ENCODE peak calls at places on chromosomes 7 and 10, in six cellular contexts. I is SK-N-MC, Y is heart right ventricle, O is astrocyte, J is GM12878, Z is sigmoid colon. H is an unnamed sample.

GRCh38 chr7:100367676-100368613 is 5.3 kb upstream of the PILRA start:
- DNase-seq in I (no peak), Y (no peak), O (no peak), J (no peak), Z (no peak), H (no peak)

GRCh38 chr7:148919859-148920258 is 35.8 kb upstream of the EZH2 start:
- DNase-seq in I (no peak), Y (no peak), O (no peak), J (no peak), Z (no peak), H (no peak)

GRCh38 chr7:142714375-142714774 is 34.9 kb upstream of the PRSS1 start:
- DNase-seq in I (no peak), Y (no peak), O (no peak), J (no peak), Z (no peak), H (no peak)

GRCh38 chr10:63166742-63167258 is 33.7 kb downstream of the NRBF2 start:
- DNase-seq in I (peak; percentile 50), Y (no peak), O (peak; percentile 56), J (peak; percentile 33), Z (no peak), H (peak; percentile 55)

GRCh38 chr10:30013684-30014246 is 45.6 kb downstream of the JCAD start:
- DNase-seq in I (no peak), Y (peak; percentile 59), O (peak; percentile 44), J (no peak), Z (peak; percentile 87), H (no peak)

GRCh38 chr10:88647216-88647615 is 17.0 kb upstream of the LIPF start:
- DNase-seq in I (no peak), Y (no peak), O (no peak), J (no peak), Z (no peak), H (no peak)

GRCh38 chr7:154429666-154430404 is 377.6 kb downstream of the DPP6 start:
- DNase-seq in I (no peak), Y (no peak), O (no peak), J (no peak), Z (no peak), H (no peak)

GRCh38 chr10:128152741-128153583 is 26.7 kb upstream of the MKI67 start:
- DNase-seq in I (no peak), Y (no peak), O (no peak), J (no peak), Z (no peak), H (no peak)

GRCh38 chr7:100515072-100515532 is 23.9 kb upstream of the AGFG2 start:
- DNase-seq in I (peak; percentile 90), Y (no peak), O (peak; percentile 47), J (no peak), Z (no peak), H (no peak)

GRCh38 chr10:69345402-69345801 is 67.1 kb downstream of the HK1 start:
- DNase-seq in I (no peak), Y (peak; percentile 18), O (no peak), J (no peak), Z (no peak), H (no peak)

GRCh38 chr7:32891046-32891799 is at the start of gene KBTBD2:
- DNase-seq in I (no peak), Y (peak; percentile 90), O (peak; percentile 72), J (no peak), Z (peak; percentile 92), H (peak; percentile 22)

GRCh38 chr7:51033722-51034530 is 251.2 kb upstream of the GRB10 start:
- DNase-seq in I (no peak), Y (no peak), O (no peak), J (no peak), Z (peak; percentile 79), H (no peak)

DNA sequence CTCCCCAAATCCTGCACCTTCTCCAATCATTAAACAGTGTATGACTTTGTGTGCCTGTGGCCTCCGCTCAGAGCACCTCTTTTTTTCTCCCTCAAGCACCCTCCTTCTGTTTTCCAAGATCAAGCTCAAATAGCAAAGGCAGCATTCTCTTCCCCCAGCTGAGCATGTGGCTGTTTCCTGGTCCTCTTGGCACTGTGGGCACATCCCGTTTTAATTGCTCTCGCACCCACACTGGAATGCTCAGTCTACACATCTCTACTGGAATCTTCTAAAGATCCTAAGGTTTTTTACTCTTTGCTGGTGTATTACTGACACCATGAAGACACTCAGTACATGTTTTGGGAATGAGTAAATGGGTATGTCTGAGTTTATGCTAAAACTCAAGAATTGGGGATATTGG is 107.4 kb downstream of the WDFY4 start:
- DNase-seq in I (no peak), Y (no peak), O (peak; percentile 27), J (no peak), Z (no peak), H (no peak)
- H3K27ac ChIP-seq in I (no peak overlapping the region), Y (no peak overlapping the region), O (no peak overlapping the region), J (no peak overlapping the region), Z (peak overlapping the region; percentile 14), H (no peak overlapping the region)

DNA sequence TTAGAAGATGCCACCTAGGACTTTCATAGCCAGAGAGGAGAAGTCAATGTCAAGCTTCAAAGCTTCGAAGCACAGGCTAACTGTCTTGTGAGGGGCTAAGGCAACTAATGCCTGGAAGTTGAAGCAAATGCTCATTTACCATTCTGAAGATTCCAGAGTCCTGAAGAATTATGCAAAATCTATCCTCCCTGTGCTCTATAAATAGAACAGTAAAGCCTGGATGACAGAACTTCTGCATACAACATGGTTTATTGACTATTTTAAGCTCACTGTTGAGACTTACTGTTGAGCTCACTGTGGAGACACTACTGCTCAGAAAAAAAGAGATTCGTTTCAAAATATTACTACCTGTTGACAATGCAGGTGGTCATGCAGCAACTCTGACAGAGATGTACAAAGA is 28.6 kb downstream of the TNS3 start:
- DNase-seq in I (no peak), Y (no peak), O (no peak), J (no peak), Z (no peak), H (no peak)
- H3K27ac ChIP-seq in I (no peak overlapping the region), Y (no peak overlapping the region), O (peak overlapping the region; percentile 27), J (no peak overlapping the region), Z (no peak overlapping the region), H (no peak overlapping the region)

GRCh38 chr10:74875966-74876365 is 49.6 kb downstream of the KAT6B start:
- DNase-seq in I (no peak), Y (no peak), O (no peak), J (no peak), Z (no peak), H (no peak)
- H3K27ac ChIP-seq in I (no peak overlapping the region), Y (no peak overlapping the region), O (no peak overlapping the region), J (no peak overlapping the region), Z (no peak overlapping the region), H (no peak overlapping the region)

DNA sequence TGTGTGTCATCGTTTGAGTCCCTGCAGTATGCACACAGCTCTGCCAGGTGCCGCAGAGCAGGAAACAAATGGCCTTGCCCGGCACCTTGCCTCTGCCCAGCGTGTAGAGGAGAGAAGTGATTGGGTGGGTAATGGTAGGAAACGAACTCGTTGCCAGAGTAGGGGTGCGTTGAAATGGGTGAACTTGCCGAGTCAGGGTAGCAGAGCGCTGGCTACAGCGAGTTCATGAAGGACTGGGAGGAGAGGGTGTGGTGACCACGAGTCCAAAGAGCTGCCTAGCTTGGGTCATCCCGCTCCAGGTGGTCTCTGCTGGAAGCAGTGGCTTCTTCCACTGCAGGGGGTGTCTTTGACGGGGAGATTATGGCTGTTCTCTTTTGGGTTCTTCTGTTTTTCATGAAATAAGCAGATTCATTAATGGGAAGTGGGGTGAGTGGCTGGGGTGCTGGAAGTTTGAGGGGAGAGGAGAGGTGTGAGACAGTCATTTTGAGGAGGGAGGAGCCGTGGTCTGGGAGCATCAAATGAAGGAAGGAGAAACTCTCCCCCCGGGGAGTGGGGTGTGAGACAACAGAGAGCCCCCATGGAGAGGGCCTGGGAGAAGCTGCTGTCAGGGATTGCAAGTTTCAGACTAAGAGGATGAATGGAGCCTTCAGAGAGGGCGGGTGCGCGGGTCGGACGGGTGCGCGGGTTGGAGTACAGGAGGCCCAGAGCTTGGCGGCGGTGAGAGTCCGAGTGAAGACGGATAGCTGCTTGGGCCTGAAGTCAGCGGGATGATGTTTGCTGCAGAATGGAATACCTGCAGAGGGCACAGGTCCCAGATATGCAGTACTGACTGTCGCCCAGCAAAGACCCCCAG is 26.2 kb downstream of the PPP2R2D start:
- DNase-seq in I (no peak), Y (no peak), O (no peak), J (no peak), Z (peak; percentile 61), H (no peak)
- H3K27ac ChIP-seq in I (no peak overlapping the region), Y (no peak overlapping the region), O (no peak overlapping the region), J (no peak overlapping the region), Z (no peak overlapping the region), H (no peak overlapping the region)

DNA sequence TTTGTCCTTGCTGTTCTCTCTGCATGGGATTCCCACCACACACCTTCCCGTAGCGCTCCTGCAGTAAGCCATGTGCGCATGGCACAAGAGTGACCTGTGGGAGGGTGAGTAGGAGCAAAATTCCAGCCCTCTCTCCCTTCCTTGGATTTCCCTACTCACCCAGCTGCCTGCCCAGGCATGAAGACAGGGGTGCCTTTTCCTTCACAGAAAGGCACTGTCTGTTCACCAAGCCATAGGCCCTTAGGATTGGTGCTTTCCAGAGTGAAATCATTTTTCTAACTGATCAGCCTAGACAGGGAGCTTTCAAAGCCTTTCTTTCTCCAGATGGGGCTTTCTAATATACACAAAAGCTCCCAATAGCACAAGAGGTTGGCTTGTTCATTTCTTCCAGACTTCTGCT is 79.7 kb downstream of the CTTNBP2 start:
- DNase-seq in I (no peak), Y (no peak), O (no peak), J (no peak), Z (no peak), H (peak; percentile 73)
- H3K27ac ChIP-seq in I (no peak overlapping the region), Y (no peak overlapping the region), O (no peak overlapping the region), J (no peak overlapping the region), Z (no peak overlapping the region), H (no peak overlapping the region)

DNA sequence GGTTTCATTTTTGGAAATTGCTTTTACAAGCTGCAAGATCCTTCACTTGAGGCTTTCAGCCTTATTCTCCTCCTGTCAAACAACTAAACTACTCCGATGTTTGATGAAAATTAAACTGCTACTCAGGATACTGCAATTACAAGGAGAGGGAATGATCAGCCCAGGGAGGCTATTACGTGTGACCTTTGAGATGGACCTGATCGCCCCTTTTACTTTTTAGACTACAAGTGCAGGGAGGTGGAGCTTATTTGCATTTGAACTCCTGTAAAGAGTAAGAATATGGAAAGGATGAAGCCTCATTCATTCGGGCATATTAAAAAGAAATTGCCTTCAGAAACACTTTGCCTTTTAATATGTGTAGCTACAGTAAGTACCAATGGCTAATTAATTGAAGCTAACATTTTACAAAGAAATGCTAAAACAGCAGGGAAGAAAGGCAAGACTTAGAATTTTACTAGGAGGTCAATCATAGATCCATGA is 219.1 kb downstream of the PHTF2 start:
- DNase-seq in I (no peak), Y (no peak), O (no peak), J (no peak), Z (no peak), H (no peak)
- H3K27ac ChIP-seq in I (no peak overlapping the region), Y (no peak overlapping the region), O (no peak overlapping the region), J (no peak overlapping the region), Z (no peak overlapping the region), H (no peak overlapping the region)

DNA sequence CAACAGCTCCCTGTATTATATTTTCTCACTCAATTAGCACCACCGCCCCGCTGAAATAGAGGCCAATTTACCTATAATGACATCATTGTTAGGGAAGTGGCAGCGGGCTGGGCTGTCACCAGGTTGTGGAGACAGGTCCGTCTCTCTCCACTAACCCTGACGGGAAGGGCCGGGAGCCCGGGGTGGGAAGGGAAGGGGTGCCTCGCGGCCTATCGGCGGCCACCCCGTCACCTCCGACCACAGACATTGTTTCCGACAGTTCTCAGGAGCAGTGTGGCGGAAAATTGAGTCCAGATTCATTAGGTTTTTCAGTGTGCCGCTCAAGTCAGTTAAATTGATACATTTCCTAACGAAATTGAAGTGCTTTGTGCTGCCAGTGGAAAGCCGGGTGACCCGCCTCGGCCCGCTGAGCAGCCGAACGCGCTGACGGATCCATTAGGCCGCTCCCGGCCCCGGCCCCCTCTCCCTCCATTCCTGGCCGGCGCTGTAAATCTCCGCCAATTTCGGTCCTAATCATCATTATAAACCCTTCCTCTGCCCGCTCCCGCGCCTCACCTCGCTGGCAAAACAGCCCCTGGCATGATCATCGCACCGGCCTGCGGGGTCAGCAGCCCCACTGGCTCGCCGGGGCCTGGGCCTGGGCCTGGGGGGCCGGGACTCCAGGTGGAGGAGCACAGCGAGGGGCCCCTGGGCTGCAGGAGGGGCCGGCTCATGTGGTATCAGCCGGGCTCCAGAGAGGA is 43.2 kb downstream of the UNCX start:
- DNase-seq in I (no peak), Y (peak; percentile 6), O (peak; percentile 6), J (no peak), Z (no peak), H (no peak)
- H3K27ac ChIP-seq in I (no peak overlapping the region), Y (no peak overlapping the region), O (no peak overlapping the region), J (no peak overlapping the region), Z (no peak overlapping the region), H (no peak overlapping the region)